ENCODE peak calls at places on chromosome 15, in nine cellular contexts. Y is upper lobe of right lung; P is psoas muscle; U is CD8-positive, alpha-beta memory T cell; L is stomach; G is endodermal cell; Q is breast epithelium; N is lower lobe of right lung; E is transverse colon. C is an unnamed sample.

GRCh38 chr15:65171428-65171827 is 13.7 kb downstream of the CLPX start:
- DNase-seq in Y (no peak), P (no peak), U (no peak), L (no peak), G (no peak), Q (no peak), N (no peak), E (no peak), C (no peak)

GRCh38 chr15:24848050-24848449 is 106.7 kb upstream of the SNRPN start:
- DNase-seq in Y (no peak), P (peak; percentile 17), U (no peak), L (no peak), G (peak; percentile 84), Q (no peak), N (no peak), E (no peak), C (peak; percentile 6)

GRCh38 chr15:56042982-56043980 is 49.9 kb upstream of the NEDD4 start:
- DNase-seq in Y (no peak), P (no peak), U (peak; percentile 59), L (no peak), G (no peak), Q (no peak), N (no peak), E (no peak), C (peak; percentile 77)

GRCh38 chr15:101393172-101393571 is 96.3 kb downstream of the PCSK6 start:
- DNase-seq in Y (peak; percentile 56), P (no peak), U (no peak), L (no peak), G (no peak), Q (no peak), N (no peak), E (no peak), C (no peak)

GRCh38 chr15:68272797-68273271 is 4.7 kb upstream of the FEM1B start:
- DNase-seq in Y (no peak), P (no peak), U (no peak), L (no peak), G (no peak), Q (no peak), N (no peak), E (no peak), C (no peak)

GRCh38 chr15:38148476-38148875 is 104.2 kb upstream of the SPRED1 start:
- DNase-seq in Y (no peak), P (no peak), U (no peak), L (no peak), G (no peak), Q (no peak), N (no peak), E (no peak), C (no peak)

GRCh38 chr15:92693922-92694331 is 38.4 kb upstream of the FAM174B start:
- DNase-seq in Y (no peak), P (no peak), U (no peak), L (no peak), G (peak; percentile 90), Q (no peak), N (no peak), E (no peak), C (no peak)

GRCh38 chr15:85047271-85047948 is 65.8 kb downstream of the PDE8A start:
- DNase-seq in Y (no peak), P (no peak), U (no peak), L (no peak), G (no peak), Q (no peak), N (no peak), E (peak; percentile 28), C (no peak)

GRCh38 chr15:36183207-36183606 is 396.2 kb upstream of the CDIN1 start:
- DNase-seq in Y (no peak), P (no peak), U (no peak), L (no peak), G (no peak), Q (no peak), N (no peak), E (no peak), C (no peak)

GRCh38 chr15:39125904-39126303 is 455.0 kb upstream of the THBS1 start:
- DNase-seq in Y (no peak), P (no peak), U (no peak), L (no peak), G (peak; percentile 76), Q (no peak), N (no peak), E (peak; percentile 32), C (peak; percentile 46)

GRCh38 chr15:101520395-101520794 is 30.9 kb upstream of the PCSK6 start:
- DNase-seq in Y (no peak), P (no peak), U (no peak), L (no peak), G (no peak), Q (no peak), N (no peak), E (no peak), C (no peak)

GRCh38 chr15:70093070-70093469 is 4.6 kb downstream of the TLE3 start:
- DNase-seq in Y (peak; percentile 4), P (no peak), U (peak; percentile 3), L (no peak), G (no peak), Q (no peak), N (no peak), E (no peak), C (no peak)
- H3K4me3 ChIP-seq in Y (peak overlapping the region; percentile 3), P (peak overlapping the region; percentile 95), U (no peak overlapping the region), L (peak overlapping the region; percentile 21), G (peak overlapping the region; percentile 81), Q (no peak overlapping the region), N (peak overlapping the region; percentile 88), E (peak overlapping the region; percentile 6), C (peak overlapping the region; percentile 72)

GRCh38 chr15:90212221-90213079 is 11.3 kb downstream of the SEMA4B start:
- DNase-seq in Y (no peak), P (no peak), U (no peak), L (peak; percentile 76), G (no peak), Q (peak; percentile 58), N (no peak), E (peak; percentile 34), C (no peak)

GRCh38 chr15:90211440-90212168 is 10.5 kb downstream of the SEMA4B start:
- DNase-seq in Y (no peak), P (no peak), U (no peak), L (peak; percentile 79), G (no peak), Q (no peak), N (no peak), E (peak; percentile 90), C (no peak)

GRCh38 chr15:90209591-90209990 is 8.5 kb downstream of the SEMA4B start:
- DNase-seq in Y (no peak), P (no peak), U (no peak), L (no peak), G (no peak), Q (no peak), N (no peak), E (no peak), C (no peak)

GRCh38 chr15:90210593-90210992 is 9.5 kb downstream of the SEMA4B start:
- DNase-seq in Y (no peak), P (no peak), U (no peak), L (peak; percentile 65), G (no peak), Q (no peak), N (no peak), E (no peak), C (no peak)

GRCh38 chr15:90211009-90211408 is 9.9 kb downstream of the SEMA4B start:
- DNase-seq in Y (no peak), P (no peak), U (no peak), L (no peak), G (no peak), Q (no peak), N (no peak), E (no peak), C (no peak)
- H3K27ac ChIP-seq in Y (no peak overlapping the region), P (no peak overlapping the region), U (no peak overlapping the region), L (peak overlapping the region; percentile 89), G (no peak overlapping the region), Q (peak overlapping the region; percentile 57), N (peak overlapping the region; percentile 36), E (peak overlapping the region; percentile 89), C (no peak overlapping the region)

DNA sequence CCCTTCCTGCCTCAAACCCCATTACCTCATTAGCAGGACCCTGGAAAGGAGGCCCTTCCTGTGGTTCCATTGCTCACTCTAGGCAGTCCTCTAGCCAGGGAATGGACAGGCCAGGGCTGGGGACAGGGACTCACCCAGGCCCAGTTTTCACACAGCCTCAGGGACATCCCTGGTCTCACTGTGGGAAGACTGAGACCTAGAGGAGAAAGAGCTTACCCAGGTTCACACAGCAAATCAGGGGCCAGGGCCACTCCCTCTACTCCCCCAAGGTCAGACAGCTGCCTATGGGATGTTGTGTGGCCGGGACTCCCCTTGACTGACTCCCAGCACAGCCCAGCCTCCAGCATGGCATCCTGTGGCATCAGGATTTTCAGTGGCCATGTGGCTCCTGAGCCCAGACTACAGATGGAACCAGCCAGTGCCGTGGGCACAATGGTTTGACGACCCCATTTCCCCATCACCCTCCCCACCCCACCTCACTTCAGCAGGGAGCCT is 49.3 kb downstream of the ADAMTS7 start:
- DNase-seq in Y (no peak), P (peak; percentile 7), U (no peak), L (no peak), G (no peak), Q (no peak), N (peak; percentile 28), E (no peak), C (no peak)
- H3K4me1 ChIP-seq in Y (peaks cover 12% of the 10 kb centered on the region), P (peaks cover 8% of the 10 kb centered on the region), U (peaks cover 22% of the 10 kb centered on the region), L (peaks cover 34% of the 10 kb centered on the region), G (no peaks in the 10 kb centered on the region), Q (no peaks in the 10 kb centered on the region), N (peaks cover 26% of the 10 kb centered on the region), E (peaks cover 14% of the 10 kb centered on the region), C (peaks cover 23% of the 10 kb centered on the region)

DNA sequence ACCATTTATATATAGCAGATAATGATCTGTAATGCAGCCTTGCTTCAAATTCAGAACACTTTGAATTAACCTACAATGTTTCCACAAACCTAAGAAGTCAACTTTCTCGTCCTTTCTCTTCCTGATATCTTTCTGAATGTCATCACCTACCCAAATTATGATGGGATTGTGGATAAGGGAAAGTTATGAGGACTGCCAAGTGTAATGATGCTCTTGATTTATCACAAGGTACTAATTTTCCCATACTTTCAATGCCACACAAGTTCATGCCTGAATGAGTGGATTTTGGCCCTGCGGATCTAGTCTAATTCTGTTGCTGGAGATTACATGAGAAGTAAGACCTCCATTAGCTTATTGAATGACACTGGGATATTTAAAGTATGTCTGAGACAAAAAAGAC is 82.6 kb upstream of the NANOGP8 start:
- DNase-seq in Y (no peak), P (no peak), U (no peak), L (no peak), G (no peak), Q (no peak), N (no peak), E (no peak), C (no peak)
- H3K4me3 ChIP-seq in Y (no peak overlapping the region), P (no peak overlapping the region), U (no peak overlapping the region), L (no peak overlapping the region), G (no peak overlapping the region), Q (no peak overlapping the region), N (no peak overlapping the region), E (no peak overlapping the region), C (no peak overlapping the region)

GRCh38 chr15:63436872-63437375 is 55.3 kb upstream of the CA12 start:
- DNase-seq in Y (peak; percentile 80), P (peak; percentile 76), U (peak; percentile 79), L (peak; percentile 86), G (peak; percentile 66), Q (peak; percentile 61), N (peak; percentile 82), E (peak; percentile 76), C (peak; percentile 19)
- H3K27ac ChIP-seq in Y (peak overlapping the region; percentile 19), P (peak overlapping the region; percentile 41), U (no peak overlapping the region), L (peak overlapping the region; percentile 48), G (peak overlapping the region; percentile 76), Q (peak overlapping the region; percentile 53), N (peak overlapping the region; percentile 20), E (peak overlapping the region; percentile 9), C (no peak overlapping the region)